ENCODE peak calls at places on chromosomes 5 and 9, in five cellular contexts. B is SK-N-SH, E is GM12878, Y is HepG2, T is K562. I is an unnamed sample.

GRCh38 chr9:129755151-129755550 is 2.3 kb upstream of the PTGES start:
- DNase-seq in B (no peak), E (no peak), Y (no peak), T (no peak), I (no peak)

GRCh38 chr9:109381011-109381729 is 60.3 kb upstream of the EPB41L4B start:
- DNase-seq in B (no peak), E (no peak), Y (peak), T (no peak), I (no peak)

GRCh38 chr9:135464181-135464580 is 15.4 kb upstream of the PPP1R26 start:
- DNase-seq in B (no peak), E (no peak), Y (no peak), T (no peak), I (no peak)

GRCh38 chr5:155514105-155514563 is 500.6 kb downstream of the KIF4B start:
- DNase-seq in B (no peak), E (no peak), Y (peak), T (no peak), I (no peak)

GRCh38 chr9:89756891-89757537 is 152.2 kb downstream of the GADD45G start:
- DNase-seq in B (no peak), E (no peak), Y (no peak), T (no peak), I (no peak)

GRCh38 chr5:74492230-74492629 is 148.3 kb downstream of the ENC1 start:
- DNase-seq in B (no peak), E (no peak), Y (no peak), T (no peak), I (no peak)

GRCh38 chr5:110413856-110414255 is 312.6 kb downstream of the TMEM232 start:
- DNase-seq in B (no peak), E (no peak), Y (no peak), T (no peak), I (no peak)

GRCh38 chr5:59380350-59380951 is 513.1 kb downstream of the PDE4D start:
- DNase-seq in B (peak), E (peak), Y (peak), T (peak), I (peak)

GRCh38 chr9:108389056-108389455 is 466.7 kb downstream of the ACTL7B start:
- DNase-seq in B (no peak), E (peak), Y (no peak), T (no peak), I (no peak)

GRCh38 chr5:74625742-74626241 is 14.7 kb downstream of the ENC1 start:
- DNase-seq in B (peak), E (no peak), Y (no peak), T (no peak), I (peak)

DNA sequence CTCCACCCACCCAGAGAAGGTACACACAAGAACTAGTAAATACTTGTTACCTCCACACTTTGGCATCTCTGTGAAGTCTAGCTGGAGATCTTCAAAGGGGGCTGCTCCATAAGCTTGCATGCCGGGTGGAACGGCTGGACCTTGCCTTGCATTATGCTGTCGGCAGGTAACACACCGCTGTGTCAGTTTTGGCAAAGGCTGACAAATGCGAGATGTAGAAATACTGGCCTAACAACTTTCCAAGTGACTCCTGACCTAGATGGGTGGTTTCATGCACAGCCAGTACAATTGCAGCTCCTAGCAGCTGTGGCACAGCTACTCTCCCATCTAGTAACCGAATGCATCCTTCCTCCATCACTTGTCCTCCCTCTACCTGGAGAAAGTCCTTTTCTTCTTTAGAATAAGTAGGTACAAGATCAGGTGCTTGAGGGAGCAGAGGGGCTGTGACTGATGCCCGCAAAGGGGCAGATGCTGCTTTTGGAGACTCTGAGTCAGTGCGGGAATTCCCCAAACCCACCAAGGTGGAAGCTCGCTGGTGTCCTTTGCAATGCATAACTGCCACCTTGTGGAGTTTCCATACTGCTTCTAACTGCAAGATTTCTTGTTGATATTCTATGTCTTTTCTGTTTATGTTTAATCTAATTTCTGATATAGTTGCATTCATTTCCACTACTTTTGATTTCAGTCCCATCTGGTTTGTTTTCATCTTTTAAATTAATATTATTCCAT is 78.4 kb downstream of the TMEM161B start:
- DNase-seq in B (no peak), E (no peak), Y (no peak), T (no peak), I (no peak)
- TF ChIP-seq FOXM1 in B (no peak), E (no peak), Y (no peak), T (no peak), I (no peak)

GRCh38 chr5:14219800-14220512 is 76.8 kb downstream of the TRIO start:
- DNase-seq in B (no peak), E (no peak), Y (no peak), T (no peak), I (no peak)
- TF ChIP-seq FOXM1 in B (no peak), E (no peak), Y (no peak), T (no peak), I (no peak)

GRCh38 chr5:56191646-56192045 is 41.5 kb downstream of the ANKRD55 start:
- DNase-seq in B (no peak), E (no peak), Y (no peak), T (no peak), I (no peak)
- TF ChIP-seq FOXM1 in B (no peak), E (no peak), Y (no peak), T (no peak), I (no peak)

GRCh38 chr9:136950656-136951030 is 1.4 kb upstream of the LCN12 start:
- DNase-seq in B (peak), E (no peak), Y (no peak), T (no peak), I (no peak)

GRCh38 chr9:136949817-136950655 is 2.0 kb upstream of the LCN12 start:
- DNase-seq in B (peak), E (peak), Y (peak), T (peak), I (peak)

GRCh38 chr9:136947955-136948510 is 3.0 kb downstream of the C8G start:
- DNase-seq in B (peak), E (no peak), Y (peak), T (peak), I (no peak)

GRCh38 chr9:136946893-136947891 is 2.1 kb downstream of the C8G start:
- DNase-seq in B (no peak), E (no peak), Y (no peak), T (no peak), I (no peak)

GRCh38 chr9:136949239-136949816 is 2.7 kb upstream of the LCN12 start:
- DNase-seq in B (no peak), E (no peak), Y (peak), T (no peak), I (no peak)
- TF ChIP-seq FOXM1 in B (no peak), E (no peak), Y (no peak), T (no peak), I (no peak)

DNA sequence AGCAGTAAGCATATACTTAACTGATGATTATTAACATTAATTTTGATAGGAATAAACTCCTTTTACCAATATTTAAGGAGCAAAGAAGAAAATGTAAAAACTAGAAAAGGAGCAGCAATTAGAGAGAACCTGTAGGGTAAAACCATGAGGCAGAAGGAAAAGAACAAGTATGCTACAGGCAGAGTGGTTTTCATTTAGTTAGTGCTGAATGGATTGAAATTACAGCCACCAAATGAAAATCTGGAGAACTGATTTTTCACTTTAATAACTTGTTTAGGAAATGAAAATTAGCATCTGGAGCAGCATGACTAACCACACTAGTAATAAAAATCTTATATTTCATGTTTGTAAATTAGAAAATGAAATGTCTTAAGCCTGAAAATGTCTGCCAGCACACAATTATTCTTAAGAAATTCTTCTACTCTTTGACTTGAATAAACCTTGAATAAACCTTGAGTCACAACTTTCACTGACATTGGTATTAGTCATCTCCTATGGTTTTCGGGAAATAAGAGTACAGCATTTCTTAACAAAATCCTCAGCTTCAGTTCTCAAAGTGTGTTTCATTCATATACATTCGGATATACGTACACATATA is 1504.9 kb upstream of the C9orf72 start:
- DNase-seq in B (no peak), E (no peak), Y (no peak), T (no peak), I (no peak)
- TF ChIP-seq FOXM1 in B (peak), E (no peak), Y (no peak), T (no peak), I (no peak)

GRCh38 chr5:126028336-126028735 is 394.9 kb upstream of the GRAMD2B start:
- DNase-seq in B (no peak), E (no peak), Y (no peak), T (no peak), I (no peak)

GRCh38 chr5:126030698-126031097 is 392.5 kb upstream of the GRAMD2B start:
- DNase-seq in B (no peak), E (no peak), Y (no peak), T (no peak), I (no peak)

GRCh38 chr5:126027652-126028051 is 395.6 kb upstream of the GRAMD2B start:
- DNase-seq in B (no peak), E (no peak), Y (no peak), T (no peak), I (no peak)

GRCh38 chr5:126027149-126027548 is 396.1 kb upstream of the GRAMD2B start:
- DNase-seq in B (no peak), E (no peak), Y (no peak), T (no peak), I (no peak)

GRCh38 chr5:126031989-126032716 is 391.1 kb upstream of the GRAMD2B start:
- DNase-seq in B (no peak), E (no peak), Y (no peak), T (no peak), I (no peak)
- TF ChIP-seq FOXM1 in B (no peak), E (no peak), Y (no peak), T (no peak), I (no peak)

GRCh38 chr9:86977205-86977835 is 30.0 kb upstream of the GAS1 start:
- DNase-seq in B (no peak), E (no peak), Y (no peak), T (no peak), I (no peak)

GRCh38 chr9:86978986-86979385 is 31.7 kb upstream of the GAS1 start:
- DNase-seq in B (no peak), E (no peak), Y (no peak), T (no peak), I (no peak)

GRCh38 chr9:86980802-86981201 is 33.5 kb upstream of the GAS1 start:
- DNase-seq in B (no peak), E (no peak), Y (no peak), T (no peak), I (no peak)

GRCh38 chr9:86978413-86978812 is 31.1 kb upstream of the GAS1 start:
- DNase-seq in B (no peak), E (no peak), Y (no peak), T (no peak), I (no peak)

DNA sequence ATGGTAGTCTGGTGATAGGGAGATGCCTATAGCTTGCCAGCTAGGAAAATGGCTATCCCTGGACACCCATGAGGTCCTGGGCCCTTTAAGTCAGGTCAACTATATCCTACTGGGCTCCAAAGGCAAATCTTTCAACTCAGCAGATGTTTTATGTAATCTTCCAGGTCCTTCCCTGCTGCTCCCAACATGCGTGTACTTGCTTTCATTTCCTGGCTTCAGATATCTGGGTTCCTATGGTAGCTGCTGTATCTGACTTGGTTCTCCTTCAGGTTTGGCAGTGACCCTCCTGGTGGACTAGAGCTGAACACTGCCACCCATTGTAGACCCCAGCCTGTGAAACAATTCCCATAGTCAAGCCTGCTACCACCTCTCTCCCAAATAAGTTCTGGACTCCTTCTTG is 32.4 kb upstream of the GAS1 start:
- DNase-seq in B (no peak), E (no peak), Y (no peak), T (no peak), I (no peak)
- TF ChIP-seq FOXM1 in B (no peak), E (no peak), Y (no peak), T (no peak), I (no peak)

GRCh38 chr9:137449931-137450537 is 8.9 kb upstream of the ENTPD8 start:
- DNase-seq in B (no peak), E (no peak), Y (no peak), T (peak), I (no peak)

GRCh38 chr9:137452761-137453642 is 6.1 kb downstream of the NSMF start:
- DNase-seq in B (no peak), E (no peak), Y (no peak), T (no peak), I (no peak)

GRCh38 chr9:137453643-137454081 is 5.5 kb downstream of the NSMF start:
- DNase-seq in B (peak), E (no peak), Y (peak), T (peak), I (peak)

GRCh38 chr9:137454145-137454505 is 5.0 kb downstream of the NSMF start:
- DNase-seq in B (peak), E (no peak), Y (no peak), T (peak), I (peak)

GRCh38 chr9:137451976-137452760 is 7.0 kb downstream of the NSMF start:
- DNase-seq in B (no peak), E (no peak), Y (no peak), T (no peak), I (no peak)
- TF ChIP-seq FOXM1 in B (no peak), E (no peak), Y (no peak), T (no peak), I (no peak)

I was measured in HEK293T.